ENCODE peak calls at places on chromosomes 6 and 20, in eight cellular contexts. P, J, X, V, R, O, F and T are unnamed samples. For H3K4me1, the result is how much of the 10 kb centered on the place peaks cover.

GRCh38 chr20:32521780-32522524 is 63.2 kb downstream of the NOL4L start:
- DNase-seq in P (peak), J (peak), X (peak), V (peak), R (peak), O (peak), F (peak), T (no peak)

GRCh38 chr20:51094221-51094620 is 71.3 kb upstream of the KCNG1 start:
- DNase-seq in P (no peak), J (no peak), X (no peak), V (no peak), R (no peak), O (no peak), F (no peak), T (no peak)

GRCh38 chr20:41480054-41480770 is 113.6 kb upstream of the EMILIN3 start:
- DNase-seq in P (no peak), J (no peak), X (no peak), V (no peak), R (no peak), O (no peak), F (no peak), T (no peak)

GRCh38 chr6:35378281-35378680 is 35.9 kb downstream of the PPARD start:
- DNase-seq in P (no peak), J (no peak), X (no peak), V (no peak), R (no peak), O (no peak), F (no peak), T (no peak)

GRCh38 chr20:46139908-46140482 is 21.9 kb downstream of the CD40 start:
- DNase-seq in P (no peak), J (no peak), X (no peak), V (no peak), R (no peak), O (no peak), F (no peak), T (peak)

GRCh38 chr6:140542858-140543257 is 1168.4 kb upstream of the CITED2 start:
- DNase-seq in P (no peak), J (no peak), X (no peak), V (no peak), R (no peak), O (no peak), F (no peak), T (no peak)

GRCh38 chr20:37797669-37798175 is 103.9 kb downstream of the CTNNBL1 start:
- DNase-seq in P (no peak), J (no peak), X (no peak), V (no peak), R (no peak), O (no peak), F (no peak), T (no peak)

GRCh38 chr6:135464634-135465033 is 32.9 kb downstream of the AHI1 start:
- DNase-seq in P (no peak), J (no peak), X (no peak), V (no peak), R (no peak), O (no peak), F (no peak), T (no peak)

GRCh38 chr6:136250686-136251008 is 536 bp upstream of the MTFR2 start:
- DNase-seq in P (no peak), J (no peak), X (no peak), V (no peak), R (peak), O (no peak), F (no peak), T (no peak)

GRCh38 chr6:170421921-170422320 is 115.4 kb downstream of the FAM120B start:
- DNase-seq in P (no peak), J (no peak), X (no peak), V (no peak), R (no peak), O (no peak), F (no peak), T (no peak)

GRCh38 chr20:9458075-9458818 is 56.1 kb upstream of the LAMP5 start:
- DNase-seq in P (peak), J (no peak), X (peak), V (no peak), R (peak), O (no peak), F (peak), T (peak)

GRCh38 chr20:47464380-47465101 is 37.1 kb upstream of the NCOA3 start:
- DNase-seq in P (peak), J (no peak), X (peak), V (no peak), R (peak), O (no peak), F (peak), T (peak)

GRCh38 chr20:53917145-53918009 is 153.0 kb downstream of the BCAS1 start:
- DNase-seq in P (no peak), J (no peak), X (peak), V (no peak), R (peak), O (no peak), F (no peak), T (no peak)

GRCh38 chr6:165042912-165043311 is 266.5 kb downstream of the C6orf118 start:
- DNase-seq in P (no peak), J (no peak), X (no peak), V (no peak), R (no peak), O (no peak), F (no peak), T (no peak)

GRCh38 chr20:19971121-19971520 is 46.0 kb upstream of the NAA20 start:
- DNase-seq in P (no peak), J (no peak), X (no peak), V (no peak), R (no peak), O (no peak), F (no peak), T (no peak)

GRCh38 chr6:73341335-73341734 is 12.7 kb downstream of the DPPA5 start:
- DNase-seq in P (no peak), J (no peak), X (no peak), V (no peak), R (no peak), O (no peak), F (no peak), T (no peak)

GRCh38 chr20:46135856-46136633 is 17.9 kb downstream of the CD40 start:
- DNase-seq in P (no peak), J (no peak), X (no peak), V (no peak), R (no peak), O (no peak), F (no peak), T (no peak)

GRCh38 chr20:63641146-63641791 is 12.0 kb downstream of the STMN3 start:
- DNase-seq in P (no peak), J (peak), X (no peak), V (peak), R (peak), O (no peak), F (no peak), T (peak)

GRCh38 chr6:108897371-108897770 is 49.1 kb downstream of the ARMC2 start:
- DNase-seq in P (peak), J (no peak), X (peak), V (no peak), R (no peak), O (no peak), F (no peak), T (peak)

GRCh38 chr6:137832110-137832509 is 34.9 kb upstream of the TNFAIP3 start:
- DNase-seq in P (peak), J (no peak), X (no peak), V (no peak), R (no peak), O (no peak), F (peak), T (peak)

GRCh38 chr20:55386686-55387085 is 618.6 kb downstream of the CBLN4 start:
- DNase-seq in P (no peak), J (no peak), X (no peak), V (no peak), R (no peak), O (no peak), F (no peak), T (peak)

GRCh38 chr6:52724406-52725121 is 38.7 kb downstream of the GSTA2 start:
- DNase-seq in P (peak), J (peak), X (peak), V (peak), R (peak), O (peak), F (peak), T (peak)

GRCh38 chr6:20038805-20039204 is 173.5 kb downstream of the MBOAT1 start:
- DNase-seq in P (peak), J (no peak), X (no peak), V (no peak), R (no peak), O (no peak), F (no peak), T (peak)

GRCh38 chr6:20366082-20366834 is 35.4 kb upstream of the E2F3 start:
- DNase-seq in P (no peak), J (peak), X (no peak), V (no peak), R (no peak), O (no peak), F (no peak), T (no peak)

GRCh38 chr6:90818163-90818562 is 231.3 kb upstream of the MAP3K7 start:
- DNase-seq in P (no peak), J (no peak), X (no peak), V (no peak), R (no peak), O (no peak), F (no peak), T (no peak)

GRCh38 chr6:88637761-88638160 is 325.7 kb downstream of the RNGTT start:
- DNase-seq in P (no peak), J (no peak), X (no peak), V (no peak), R (no peak), O (no peak), F (no peak), T (no peak)

GRCh38 chr6:22102671-22103070 is 194.2 kb downstream of the PRL start:
- DNase-seq in P (peak), J (no peak), X (no peak), V (no peak), R (no peak), O (no peak), F (no peak), T (no peak)

GRCh38 chr20:38108438-38109024 is 56.5 kb downstream of the TGM2 start:
- DNase-seq in P (peak), J (no peak), X (peak), V (no peak), R (peak), O (no peak), F (no peak), T (no peak)

GRCh38 chr20:35742741-35743523 is 872 bp upstream of the RBM39 start:
- DNase-seq in P (no peak), J (no peak), X (no peak), V (no peak), R (no peak), O (no peak), F (no peak), T (no peak)

GRCh38 chr20:42652261-42652660 is 537.4 kb downstream of the PTPRT start:
- DNase-seq in P (no peak), J (no peak), X (no peak), V (no peak), R (no peak), O (no peak), F (no peak), T (no peak)

GRCh38 chr6:53042112-53042511 is 23.1 kb upstream of the FBXO9 start:
- DNase-seq in P (peak), J (no peak), X (no peak), V (no peak), R (no peak), O (no peak), F (peak), T (peak)

GRCh38 chr6:3999800-4000661 is 78.9 kb downstream of the FAM217A start:
- DNase-seq in P (no peak), J (no peak), X (no peak), V (no peak), R (no peak), O (no peak), F (no peak), T (no peak)

GRCh38 chr6:12709116-12709515 is 7.5 kb upstream of the PHACTR1 start:
- DNase-seq in P (no peak), J (no peak), X (no peak), V (no peak), R (no peak), O (no peak), F (no peak), T (peak)

GRCh38 chr20:38275815-38276550 is 15.4 kb upstream of the KIAA1755 start:
- DNase-seq in P (peak), J (no peak), X (no peak), V (no peak), R (no peak), O (no peak), F (no peak), T (peak)

GRCh38 chr6:51618563-51618962 is 468.9 kb downstream of the PKHD1 start:
- DNase-seq in P (no peak), J (no peak), X (no peak), V (no peak), R (no peak), O (no peak), F (no peak), T (no peak)

GRCh38 chr6:105713474-105714118 is 310.7 kb upstream of the PREP start:
- DNase-seq in P (peak), J (no peak), X (no peak), V (no peak), R (no peak), O (no peak), F (no peak), T (no peak)

GRCh38 chr20:36644032-36644712 is 1.8 kb downstream of the SLA2 start:
- DNase-seq in P (no peak), J (peak), X (no peak), V (no peak), R (no peak), O (peak), F (no peak), T (no peak)

GRCh38 chr6:6492675-6493074 is 95.8 kb upstream of the LY86 start:
- DNase-seq in P (no peak), J (no peak), X (no peak), V (no peak), R (peak), O (no peak), F (no peak), T (no peak)

GRCh38 chr6:121504227-121504626 is 68.8 kb downstream of the GJA1 start:
- DNase-seq in P (peak), J (no peak), X (no peak), V (no peak), R (no peak), O (no peak), F (peak), T (peak)

GRCh38 chr20:34473262-34473883 is 42.8 kb upstream of the DYNLRB1 start:
- DNase-seq in P (peak), J (peak), X (peak), V (no peak), R (no peak), O (no peak), F (peak), T (no peak)

GRCh38 chr20:21125072-21125848 is 622 bp upstream of the KIZ start:
- DNase-seq in P (peak), J (no peak), X (peak), V (no peak), R (peak), O (no peak), F (peak), T (no peak)
- TF ChIP-seq CTCF in P (no peak), J (no peak), X (peak), V (peak), R (peak), O (peak), F (peak), T (no peak)

DNA sequence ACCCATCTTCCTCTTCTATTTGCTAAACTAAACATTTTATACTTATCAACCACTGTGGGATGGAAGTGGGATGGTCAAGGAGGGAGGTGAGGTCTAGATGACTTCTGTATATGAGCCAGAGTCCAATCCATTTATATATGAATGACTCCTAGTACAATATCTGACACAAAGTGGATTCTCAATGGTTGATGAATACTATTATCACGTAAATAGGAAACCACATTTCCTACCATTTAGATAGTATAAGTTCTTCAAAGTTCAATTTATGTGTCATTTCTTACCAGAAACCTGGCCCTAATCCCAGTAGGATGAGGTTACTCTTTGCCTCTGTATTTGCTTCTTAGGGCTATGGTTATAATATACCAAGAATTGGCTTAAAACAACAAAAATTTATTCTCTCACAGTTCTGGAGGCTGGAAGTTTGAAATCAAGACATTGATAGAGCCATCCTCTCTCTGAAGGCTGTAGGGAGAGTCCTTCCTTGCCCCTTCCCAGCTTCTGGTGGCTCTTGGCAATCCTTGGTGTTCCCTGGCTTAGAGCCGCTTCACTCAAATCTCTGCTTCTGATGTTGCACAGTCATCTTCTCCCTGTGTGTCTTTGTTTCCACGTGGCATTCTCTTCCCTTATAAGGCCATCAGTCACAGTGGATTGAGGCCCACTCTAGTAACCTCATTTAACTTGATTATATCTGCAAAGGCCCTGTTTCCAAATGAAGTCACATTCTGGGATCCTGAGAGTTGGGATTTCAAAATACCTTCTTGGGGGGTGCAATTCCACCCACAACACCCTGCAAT is 41.0 kb upstream of the RAB23 start:
- DNase-seq in P (peak), J (no peak), X (no peak), V (no peak), R (no peak), O (no peak), F (no peak), T (no peak)
- H3K4me1 ChIP-seq in P (under half), J (under half), X (under half), V (under half), R (under half), O (under half), F (under half), T (under half)

DNA sequence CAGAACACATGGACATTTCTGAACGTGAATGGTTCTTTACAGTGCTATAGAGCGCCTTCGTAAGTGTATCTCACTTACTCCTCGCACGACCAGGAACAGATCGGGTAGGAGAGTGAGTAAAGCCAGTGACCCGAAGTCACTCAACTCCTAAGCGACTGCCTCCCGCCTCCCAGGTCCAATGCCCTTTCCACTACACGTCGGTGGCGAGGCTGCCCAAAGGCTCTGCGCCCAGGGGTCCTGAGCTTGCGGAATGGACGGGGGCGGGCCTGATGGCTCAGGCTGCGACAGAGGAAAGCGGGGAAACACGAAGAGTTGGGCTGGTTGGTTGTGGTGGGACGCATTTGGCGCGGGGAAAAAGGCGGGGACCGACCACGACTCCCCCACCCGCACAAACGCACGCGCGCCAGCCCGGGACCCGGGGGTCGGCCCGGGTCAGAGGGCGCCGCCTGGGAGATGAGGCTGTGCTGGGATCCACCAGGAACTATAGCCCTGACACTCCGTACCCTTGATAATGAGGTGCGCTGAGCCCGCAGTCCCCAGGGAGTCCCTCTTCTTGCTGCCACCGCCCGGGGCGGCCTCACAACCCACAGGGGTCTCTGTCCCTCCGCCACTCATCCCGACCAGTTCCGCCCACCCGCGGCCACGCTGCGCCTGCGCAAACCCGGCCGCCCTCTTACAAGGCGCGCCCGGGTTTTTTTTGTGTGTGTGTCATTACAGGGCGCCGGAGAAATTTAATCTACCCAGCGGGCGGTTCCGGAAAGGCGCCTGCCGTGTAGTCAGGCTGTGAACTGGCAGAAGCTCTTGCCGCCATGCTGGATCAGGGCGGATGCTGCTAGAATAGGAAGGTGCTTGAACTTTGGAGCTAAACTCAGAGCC is at the start of gene BLOC1S5:
- DNase-seq in P (peak), J (peak), X (peak), V (peak), R (peak), O (peak), F (peak), T (peak)
- TF ChIP-seq CTCF in P (peak), J (no peak), X (peak), V (peak), R (peak), O (peak), F (no peak), T (peak)

GRCh38 chr20:62381842-62382241 is 5.1 kb upstream of the RPS21 start:
- DNase-seq in P (no peak), J (no peak), X (no peak), V (no peak), R (no peak), O (no peak), F (no peak), T (no peak)
- H3K4me1 ChIP-seq in P (under half), J (under half), X (under half), V (under half), R (under half), O (under half), F (half or more), T (under half)

DNA sequence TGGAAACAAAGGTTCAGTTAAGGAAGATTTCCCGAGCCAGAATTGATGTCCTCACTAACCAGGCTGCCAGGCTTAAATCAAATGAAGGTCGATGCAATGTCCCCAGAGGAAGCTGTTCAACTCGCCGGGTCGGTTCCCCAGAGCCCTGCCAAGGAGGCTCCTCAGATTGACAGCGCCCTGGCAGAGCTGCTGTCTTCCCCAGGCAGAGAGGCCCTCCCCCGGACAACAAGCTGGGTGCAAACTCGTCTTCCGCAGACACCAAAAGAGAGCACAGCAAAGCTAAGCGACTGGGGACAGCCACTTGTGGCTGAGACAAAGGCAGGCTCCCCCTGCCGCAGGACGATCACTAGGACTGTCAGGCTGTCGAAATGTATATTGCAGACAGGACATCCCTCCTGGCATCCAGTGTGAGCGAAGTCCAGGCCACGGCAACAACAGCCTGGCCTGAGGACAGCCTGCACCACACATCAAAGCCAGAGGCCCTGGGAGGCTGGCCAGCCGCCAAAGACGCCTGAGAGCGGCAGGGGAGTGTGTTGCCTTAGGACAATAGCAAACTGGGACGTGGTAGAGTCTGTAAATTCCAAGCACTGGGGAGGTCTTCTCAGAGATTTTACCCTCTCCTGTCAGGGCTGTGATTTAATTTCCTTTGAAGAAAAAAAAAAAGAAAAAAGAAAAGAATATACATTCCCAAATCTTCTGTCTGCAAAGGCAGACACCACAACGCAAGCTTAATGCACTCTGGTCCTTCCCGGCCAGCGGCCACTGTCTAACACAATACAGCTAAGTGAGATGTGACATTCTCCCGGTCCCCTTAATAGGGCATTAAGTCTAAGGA is 99.1 kb downstream of the HIVEP2 start:
- DNase-seq in P (peak), J (peak), X (peak), V (peak), R (peak), O (peak), F (no peak), T (no peak)
- TF ChIP-seq CTCF in P (no peak), J (no peak), X (peak), V (no peak), R (no peak), O (no peak), F (no peak), T (no peak)

GRCh38 chr20:57680934-57681914 is 28.6 kb downstream of the PMEPA1 start:
- DNase-seq in P (no peak), J (peak), X (no peak), V (no peak), R (no peak), O (no peak), F (no peak), T (no peak)
- H3K4me1 ChIP-seq in P (under half), J (under half), X (under half), V (under half), R (under half), O (under half), F (half or more), T (under half)